ENCODE peak calls at places on chromosomes 11 and 22, in four cellular contexts. Q is endothelial cell of umbilical vein, C is IMR-90, I is prostate gland. F is an unnamed sample.

GRCh38 chr11:126522152-126522551 is 166.7 kb downstream of the ST3GAL4 start:
- DNase-seq in Q (no peak), C (peak; percentile 10), I (no peak), F (no peak)

GRCh38 chr11:34342008-34342533 is 15.7 kb downstream of the ABTB2 start:
- DNase-seq in Q (no peak), C (peak; percentile 38), I (no peak), F (no peak)

GRCh38 chr11:119108151-119108856 is 1.2 kb downstream of the C2CD2L start:
- DNase-seq in Q (no peak), C (peak; percentile 27), I (peak; percentile 43), F (no peak)

GRCh38 chr22:45671783-45672563 is at the start of gene ATXN10:
- DNase-seq in Q (peak; percentile 77), C (peak; percentile 65), I (peak; percentile 51), F (peak; percentile 60)

GRCh38 chr11:125390949-125391348 is 105.1 kb downstream of the FEZ1 start:
- DNase-seq in Q (peak; percentile 79), C (peak; percentile 70), I (no peak), F (no peak)

GRCh38 chr22:42300286-42301071 is 30.0 kb upstream of the TCF20 start:
- DNase-seq in Q (no peak), C (no peak), I (no peak), F (no peak)

GRCh38 chr11:64055077-64055476 is 19.3 kb downstream of the FLRT1 start:
- DNase-seq in Q (no peak), C (no peak), I (no peak), F (no peak)

GRCh38 chr11:64661146-64661545 is 61.9 kb downstream of the NRXN2 start:
- DNase-seq in Q (no peak), C (peak; percentile 62), I (no peak), F (no peak)

GRCh38 chr11:10725114-10725906 is 25.7 kb upstream of the CTR9 start:
- DNase-seq in Q (no peak), C (peak; percentile 86), I (no peak), F (no peak)

GRCh38 chr11:3837793-3838192 is 3.0 kb downstream of the RHOG start:
- DNase-seq in Q (no peak), C (no peak), I (no peak), F (no peak)

GRCh38 chr11:44760917-44761545 is 34.3 kb downstream of the TSPAN18 start:
- DNase-seq in Q (peak; percentile 92), C (peak; percentile 96), I (no peak), F (no peak)

GRCh38 chr11:70848243-70848750 is 404.1 kb downstream of the SHANK2 start:
- DNase-seq in Q (no peak), C (no peak), I (no peak), F (no peak)

GRCh38 chr11:82776377-82776776 is 42.7 kb upstream of the FAM181B start:
- DNase-seq in Q (no peak), C (no peak), I (no peak), F (no peak)

GRCh38 chr11:82775218-82775617 is 41.6 kb upstream of the FAM181B start:
- DNase-seq in Q (no peak), C (no peak), I (no peak), F (no peak)

GRCh38 chr11:82771781-82772180 is 38.1 kb upstream of the FAM181B start:
- DNase-seq in Q (no peak), C (no peak), I (no peak), F (no peak)

GRCh38 chr11:82775736-82776346 is 42.2 kb upstream of the FAM181B start:
- DNase-seq in Q (peak; percentile 85), C (peak; percentile 47), I (no peak), F (no peak)
- TF ChIP-seq CTCF in Q (peak; percentile 86), C (peak; percentile 84), I (peak; percentile 15), F (no peak)

GRCh38 chr22:31083923-31084810 is 3.0 kb downstream of the SMTN start:
- DNase-seq in Q (no peak), C (no peak), I (no peak), F (no peak)

GRCh38 chr22:31082606-31083376 is 1.7 kb downstream of the SMTN start:
- DNase-seq in Q (peak; percentile 55), C (peak; percentile 64), I (peak; percentile 50), F (no peak)

GRCh38 chr22:31081963-31082605 is 966 bp downstream of the SMTN start:
- DNase-seq in Q (peak; percentile 69), C (peak; percentile 62), I (no peak), F (no peak)

GRCh38 chr22:31084811-31085492 is 3.8 kb downstream of the SMTN start:
- DNase-seq in Q (peak; percentile 71), C (peak; percentile 75), I (peak; percentile 86), F (peak; percentile 85)

DNA sequence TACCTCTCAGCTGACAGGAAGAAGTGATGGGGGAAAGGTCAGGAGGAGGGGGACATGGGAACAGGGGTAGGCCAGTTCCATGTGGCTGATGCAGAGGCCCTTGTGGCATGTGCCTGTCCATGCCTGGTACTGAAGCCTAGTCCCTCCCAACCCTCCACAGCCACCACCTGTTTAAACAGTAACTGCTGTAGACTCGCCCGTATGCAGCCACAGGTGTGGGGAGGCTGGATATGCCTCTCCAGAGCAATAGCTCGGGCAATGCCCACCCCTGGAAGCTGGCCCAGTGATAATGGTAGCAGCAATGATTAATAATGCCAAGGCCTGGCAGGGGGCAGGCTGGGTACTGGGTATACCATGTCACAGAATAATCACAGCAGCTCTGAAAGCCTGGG is 2.3 kb downstream of the SMTN start:
- DNase-seq in Q (no peak), C (no peak), I (no peak), F (no peak)
- H3K4me3 ChIP-seq in Q (peak overlapping the region; percentile 4), C (no peak overlapping the region), I (no peak overlapping the region), F (no peak overlapping the region)

GRCh38 chr22:19884161-19884953 is 29.7 kb upstream of the GNB1L start:
- DNase-seq in Q (no peak), C (no peak), I (no peak), F (no peak)

GRCh38 chr22:19886605-19887250 is 32.1 kb upstream of the GNB1L start:
- DNase-seq in Q (peak; percentile 78), C (peak; percentile 61), I (no peak), F (peak; percentile 53)

GRCh38 chr22:19885841-19886592 is 31.3 kb upstream of the GNB1L start:
- DNase-seq in Q (no peak), C (no peak), I (no peak), F (no peak)

GRCh38 chr22:19887251-19887985 is 32.7 kb upstream of the GNB1L start:
- DNase-seq in Q (no peak), C (no peak), I (no peak), F (no peak)

DNA sequence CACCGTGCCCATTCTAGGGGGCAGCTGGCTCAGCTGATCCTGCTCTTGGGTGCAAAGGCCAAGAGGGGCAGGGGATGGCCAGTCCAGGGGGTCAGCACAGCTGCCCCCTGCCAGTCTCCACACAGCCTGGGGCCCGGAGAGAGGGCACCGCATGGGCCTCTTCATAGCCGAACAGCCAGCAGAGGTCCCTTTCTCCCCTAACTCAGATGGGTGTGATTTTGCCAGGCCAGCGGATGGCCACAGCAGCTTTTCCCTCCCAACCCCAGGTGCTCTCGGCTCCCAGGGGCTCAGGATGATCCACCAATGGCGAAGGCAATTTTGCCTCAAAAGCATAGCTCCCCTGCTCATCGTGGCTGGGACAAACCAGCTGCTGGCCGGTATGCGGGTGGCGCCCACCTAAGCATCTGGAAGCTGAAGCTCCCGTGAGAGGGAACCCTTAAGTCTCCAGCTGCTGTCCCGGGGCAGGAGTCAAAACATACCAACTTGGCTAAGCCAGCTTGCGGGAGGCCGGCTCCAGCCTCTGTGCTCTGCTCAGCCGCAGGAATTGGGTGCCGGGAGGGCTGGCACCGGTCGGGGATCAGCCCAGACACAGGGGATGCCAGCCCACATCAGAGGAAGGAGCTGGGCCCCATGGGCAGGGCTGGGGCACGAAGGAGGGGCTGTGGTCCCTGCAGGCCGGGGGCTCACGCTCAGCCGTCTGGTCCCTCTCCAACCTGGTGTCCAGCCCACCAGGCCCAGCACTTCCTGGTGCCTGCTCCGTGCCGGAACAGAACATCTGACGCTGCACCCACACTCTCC is 30.5 kb upstream of the GNB1L start:
- DNase-seq in Q (no peak), C (no peak), I (no peak), F (no peak)
- H3K27ac ChIP-seq in Q (no peak overlapping the region), C (no peak overlapping the region), I (no peak overlapping the region), F (peak overlapping the region; percentile 28)

GRCh38 chr11:63020671-63021255 is 5.1 kb upstream of the SLC22A8 start:
- DNase-seq in Q (no peak), C (no peak), I (no peak), F (no peak)
- TF ChIP-seq CTCF in Q (peak; percentile 55), C (peak; percentile 37), I (no peak), F (no peak)

GRCh38 chr11:120612363-120613263 is 101.1 kb downstream of the GRIK4 start:
- DNase-seq in Q (peak; percentile 57), C (peak; percentile 67), I (no peak), F (no peak)

GRCh38 chr11:120608760-120609211 is 97.2 kb downstream of the GRIK4 start:
- DNase-seq in Q (no peak), C (no peak), I (peak; percentile 76), F (no peak)

GRCh38 chr11:120613264-120614226 is 102.0 kb downstream of the GRIK4 start:
- DNase-seq in Q (no peak), C (no peak), I (no peak), F (no peak)

GRCh38 chr11:120610101-120610500 is 98.6 kb downstream of the GRIK4 start:
- DNase-seq in Q (no peak), C (no peak), I (no peak), F (no peak)

GRCh38 chr11:120611576-120611975 is 100.0 kb downstream of the GRIK4 start:
- DNase-seq in Q (no peak), C (no peak), I (no peak), F (no peak)
- H3K4me3 ChIP-seq in Q (no peak overlapping the region), C (no peak overlapping the region), I (no peak overlapping the region), F (no peak overlapping the region)

F was measured in CD8-positive, alpha-beta T cell.